ENCODE peak calls at places on chromosomes 16 and 17, in seven cellular contexts. Q, G, A, C, H, W and D are unnamed samples.
A peak's percentile ranks its signal among the peaks of the same experiment; 100 is the strongest.

GRCh38 chr16:66650707-66651473 is 45.7 kb downstream of the CMTM4 start:
- DNase-seq in Q (peak; percentile 91), G (peak; percentile 82), A (peak; percentile 76), C (peak; percentile 78), H (peak; percentile 87), W (peak; percentile 89), D (peak; percentile 77)

GRCh38 chr16:9122342-9122741 is 30.9 kb downstream of the HAPSTR1 start:
- DNase-seq in Q (peak; percentile 45), G (no peak), A (no peak), C (no peak), H (peak; percentile 30), W (no peak), D (no peak)

GRCh38 chr17:7179317-7180254 is at the start of gene ASGR1:
- DNase-seq in Q (no peak), G (no peak), A (no peak), C (no peak), H (no peak), W (no peak), D (no peak)

GRCh38 chr17:9371019-9371418 is 204.6 kb downstream of the STX8 start:
- DNase-seq in Q (no peak), G (peak; percentile 24), A (no peak), C (no peak), H (no peak), W (peak; percentile 34), D (no peak)

GRCh38 chr17:40597168-40598020 is 32.1 kb upstream of the CCR7 start:
- DNase-seq in Q (no peak), G (no peak), A (no peak), C (no peak), H (no peak), W (no peak), D (no peak)

GRCh38 chr17:18156171-18156975 is 27.3 kb upstream of the ALKBH5 start:
- DNase-seq in Q (no peak), G (no peak), A (no peak), C (no peak), H (no peak), W (no peak), D (no peak)

GRCh38 chr17:72237223-72237622 is 116.4 kb downstream of the SOX9 start:
- DNase-seq in Q (peak; percentile 42), G (no peak), A (no peak), C (no peak), H (no peak), W (no peak), D (no peak)

GRCh38 chr16:75097941-75098897 is 18.4 kb downstream of the LDHD start:
- DNase-seq in Q (no peak), G (peak; percentile 46), A (no peak), C (peak; percentile 47), H (no peak), W (no peak), D (no peak)

GRCh38 chr17:8069587-8069860 is 18.0 kb downstream of the ALOX12B start:
- DNase-seq in Q (no peak), G (no peak), A (no peak), C (no peak), H (no peak), W (no peak), D (no peak)

GRCh38 chr17:38451840-38452529 is 23.7 kb downstream of the ARHGAP23 start:
- DNase-seq in Q (no peak), G (peak; percentile 53), A (no peak), C (no peak), H (peak; percentile 51), W (no peak), D (peak; percentile 81)

GRCh38 chr16:3819741-3820724 is 60.5 kb downstream of the CREBBP start:
- DNase-seq in Q (no peak), G (no peak), A (peak; percentile 62), C (peak; percentile 38), H (no peak), W (peak; percentile 47), D (no peak)

GRCh38 chr17:1275962-1276736 is 3.3 kb upstream of the TRARG1 start:
- DNase-seq in Q (peak; percentile 91), G (peak; percentile 61), A (peak; percentile 45), C (peak; percentile 73), H (peak; percentile 57), W (peak; percentile 75), D (peak; percentile 49)

GRCh38 chr16:56943761-56944375 is 11.9 kb downstream of the HERPUD1 start:
- DNase-seq in Q (no peak), G (no peak), A (no peak), C (no peak), H (no peak), W (no peak), D (no peak)

GRCh38 chr16:56939801-56940200 is 7.9 kb downstream of the HERPUD1 start:
- DNase-seq in Q (no peak), G (no peak), A (no peak), C (no peak), H (no peak), W (no peak), D (no peak)

GRCh38 chr16:56938664-56939513 is 6.9 kb downstream of the HERPUD1 start:
- DNase-seq in Q (no peak), G (no peak), A (no peak), C (no peak), H (no peak), W (no peak), D (no peak)

GRCh38 chr16:56941092-56941491 is 9.2 kb downstream of the HERPUD1 start:
- DNase-seq in Q (no peak), G (no peak), A (no peak), C (no peak), H (peak; percentile 88), W (no peak), D (no peak)

GRCh38 chr16:56941856-56942331 is 10.0 kb downstream of the HERPUD1 start:
- DNase-seq in Q (no peak), G (no peak), A (no peak), C (no peak), H (no peak), W (no peak), D (no peak)
- TF ChIP-seq POLR2A in Q (no peak), G (no peak), A (no peak), C (no peak), H (no peak), W (no peak), D (no peak)

GRCh38 chr17:57313276-57313835 is 57.0 kb downstream of the MSI2 start:
- DNase-seq in Q (no peak), G (no peak), A (no peak), C (no peak), H (no peak), W (no peak), D (no peak)
- TF ChIP-seq CTCF in Q (no peak), G (no peak), A (no peak), C (no peak), H (no peak), W (no peak), D (no peak)

DNA sequence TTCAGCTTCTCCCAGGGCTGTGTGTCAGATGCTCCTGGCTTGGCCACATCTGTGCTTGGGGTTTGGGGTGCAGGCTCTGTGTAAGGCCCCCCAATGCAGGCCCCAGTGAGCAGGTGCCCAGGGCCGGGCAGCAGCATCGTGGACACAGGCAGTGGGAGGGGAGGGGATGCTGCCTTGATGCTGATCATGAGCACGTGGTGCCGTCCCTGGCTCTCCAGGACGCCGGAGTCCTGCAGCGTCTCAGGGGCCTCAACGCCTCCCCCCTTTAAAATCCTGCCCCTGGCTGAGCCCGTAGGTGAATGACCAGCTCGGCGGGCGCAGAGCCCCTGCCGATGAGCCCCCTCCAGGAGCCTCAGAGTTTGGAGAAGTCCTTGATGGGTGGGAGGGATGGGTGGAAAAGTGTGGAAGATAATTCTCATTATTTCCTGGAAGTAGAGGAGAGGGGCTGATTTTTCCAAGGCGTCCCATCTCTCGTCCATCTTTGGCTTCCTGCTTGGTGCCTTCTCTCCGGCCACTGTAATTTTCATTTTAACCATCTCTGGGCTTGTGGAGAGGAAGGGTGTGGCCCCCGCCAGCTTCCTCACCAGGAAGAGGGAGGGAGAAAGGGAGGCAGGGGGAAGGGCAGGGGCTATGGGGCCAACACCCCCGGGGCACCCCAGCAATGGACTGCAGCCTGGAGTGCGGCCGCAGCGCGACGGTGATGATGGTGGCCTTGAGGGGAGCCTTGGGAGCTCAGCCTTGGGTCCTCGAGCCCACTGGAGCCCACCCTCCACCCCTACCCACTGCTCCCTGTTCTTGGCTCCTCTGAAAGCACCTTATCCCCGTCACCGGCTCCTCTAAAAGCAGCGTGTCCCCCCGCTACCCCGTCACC is 9.3 kb downstream of the METRNL start:
- DNase-seq in Q (no peak), G (no peak), A (no peak), C (no peak), H (no peak), W (no peak), D (no peak)
- H3K4me3 ChIP-seq in Q (no peak overlapping the region), G (no peak overlapping the region), A (no peak overlapping the region), C (no peak overlapping the region), H (no peak overlapping the region), W (no peak overlapping the region), D (no peak overlapping the region)

GRCh38 chr17:32007463-32008298 is 498 bp downstream of the LRRC37B start:
- DNase-seq in Q (no peak), G (peak; percentile 34), A (peak; percentile 29), C (no peak), H (peak; percentile 79), W (peak; percentile 67), D (peak; percentile 29)

GRCh38 chr17:32009262-32009542 is 2.0 kb downstream of the LRRC37B start:
- DNase-seq in Q (no peak), G (no peak), A (no peak), C (no peak), H (no peak), W (no peak), D (no peak)

GRCh38 chr17:32010114-32010513 is 2.9 kb downstream of the LRRC37B start:
- DNase-seq in Q (no peak), G (no peak), A (no peak), C (no peak), H (no peak), W (no peak), D (no peak)

DNA sequence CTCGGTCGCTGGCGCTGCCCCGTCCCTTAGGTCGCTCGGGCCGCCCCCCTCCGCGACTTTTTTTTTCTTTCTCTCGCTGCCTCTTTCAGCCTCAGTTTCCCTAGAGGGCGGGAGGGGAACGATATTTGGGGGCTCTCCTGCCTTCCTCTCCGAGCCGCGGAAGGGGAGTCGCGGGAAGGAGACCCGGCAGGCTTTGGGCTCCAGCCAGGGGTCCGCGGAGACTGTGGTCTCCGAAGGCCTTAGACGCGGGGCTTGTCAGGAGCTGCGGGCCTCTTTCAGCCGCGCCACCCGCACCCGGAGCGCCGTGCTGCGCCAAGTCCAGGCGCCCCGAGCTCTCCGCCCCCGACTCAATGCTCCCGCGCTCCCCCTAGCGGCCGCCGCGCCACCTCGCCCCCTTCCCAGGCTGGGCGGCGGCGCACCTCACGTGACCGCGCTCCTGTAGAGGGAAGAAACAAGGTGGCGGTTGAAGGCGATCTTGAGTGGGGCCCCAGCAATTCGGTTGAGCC is at the start of gene LRRC37B:
- DNase-seq in Q (peak; percentile 98), G (peak; percentile 84), A (peak; percentile 89), C (peak; percentile 91), H (peak; percentile 93), W (peak; percentile 92), D (peak; percentile 90)
- TF ChIP-seq POLR2A in Q (no peak), G (peak; percentile 53), A (peak; percentile 51), C (no peak), H (peak; percentile 47), W (no peak), D (peak; percentile 34)

DNA sequence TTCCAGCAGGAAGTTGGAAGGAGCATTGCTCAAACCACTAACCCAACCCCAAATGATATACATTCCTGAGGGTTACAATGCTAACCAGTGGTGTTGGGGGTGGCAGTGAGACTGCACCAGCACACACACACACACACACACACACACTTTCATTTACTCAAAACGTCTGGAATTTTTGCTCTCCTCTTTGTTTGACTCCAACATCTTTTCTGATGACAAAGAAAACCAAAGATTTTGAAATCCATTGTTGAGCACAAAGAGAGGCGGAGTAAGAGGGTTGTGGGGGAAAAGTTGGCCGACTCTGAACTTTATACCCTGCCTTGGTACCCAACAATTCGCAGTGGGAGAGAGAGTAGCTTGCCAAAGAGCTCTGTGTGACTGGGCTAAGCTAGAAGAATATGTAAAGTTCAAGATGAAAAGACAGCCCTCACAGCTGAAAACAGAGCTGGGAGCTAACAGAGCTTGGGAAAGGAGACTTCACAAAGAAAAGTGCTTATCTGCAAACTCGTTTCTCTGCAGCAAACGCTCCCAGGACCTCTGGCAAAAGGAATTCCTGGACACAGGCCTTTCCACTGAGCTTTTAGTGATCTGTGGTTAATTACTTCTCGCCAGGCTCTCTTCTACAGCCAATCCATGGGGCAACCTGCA is 426.1 kb upstream of the CDH11 start:
- DNase-seq in Q (no peak), G (no peak), A (no peak), C (no peak), H (no peak), W (no peak), D (no peak)
- TF ChIP-seq CTCF in Q (no peak), G (no peak), A (no peak), C (no peak), H (no peak), W (no peak), D (no peak)